ENCODE peak calls at places on chromosomes 5 and 9, in seven cellular contexts. A is tibial nerve, S is NB4, Z is GM12892, B is K562, N is HepG2, H is GM12891. L is an unnamed sample.

GRCh38 chr5:179297486-179298180 is 47.6 kb downstream of the ADAMTS2 start:
- DNase-seq in S (no peak), B (no peak), N (no peak), Z (no peak), H (no peak), A (no peak), L (no peak)

GRCh38 chr5:55226027-55226933 is 835 bp downstream of the MCIDAS start:
- DNase-seq in B (peak), N (peak), Z (no peak), A (no peak), H (peak), S (peak), L (peak)

GRCh38 chr9:89529243-89530030 is 31.5 kb upstream of the SEMA4D start:
- DNase-seq in B (no peak), H (no peak), Z (no peak), A (no peak), N (no peak), S (peak), L (no peak)

GRCh38 chr9:128191406-128192046 is at the start of gene CIZ1:
- DNase-seq in B (peak), S (peak), N (peak), H (peak), Z (peak), A (peak), L (peak)

GRCh38 chr9:35738186-35738585 is 5.7 kb downstream of the CREB3 start:
- DNase-seq in H (no peak), A (no peak), S (no peak), N (no peak), B (no peak), Z (no peak), L (no peak)

GRCh38 chr9:74519419-74519818 is 22.3 kb downstream of the RORB start:
- DNase-seq in A (no peak), B (no peak), S (no peak), Z (no peak), N (no peak), H (no peak), L (no peak)

GRCh38 chr5:127650649-127651048 is 1.8 kb downstream of the CTXN3 start:
- DNase-seq in H (no peak), N (no peak), B (no peak), Z (no peak), A (no peak), S (peak), L (no peak)

GRCh38 chr5:165029471-165029870 is 1524.1 kb downstream of the MAT2B start:
- DNase-seq in A (no peak), Z (no peak), B (no peak), S (peak), N (peak), H (no peak), L (no peak)

GRCh38 chr5:36694351-36694750 is 87.9 kb downstream of the SLC1A3 start:
- DNase-seq in B (no peak), N (no peak), A (no peak), Z (no peak), H (no peak), S (no peak), L (no peak)

GRCh38 chr5:80093796-80094195 is 58.6 kb downstream of the THBS4 start:
- DNase-seq in B (no peak), Z (no peak), N (peak), S (no peak), H (no peak), A (no peak), L (no peak)

GRCh38 chr9:99516657-99517049 is 294.6 kb downstream of the SEC61B start:
- DNase-seq in H (no peak), A (no peak), N (no peak), S (no peak), Z (no peak), B (no peak), L (no peak)

GRCh38 chr5:77972545-77973252 is 196.6 kb upstream of the TBCA start:
- DNase-seq in H (peak), Z (peak), A (no peak), B (no peak), N (no peak), S (no peak), L (no peak)

GRCh38 chr5:136802382-136802781 is 437.0 kb upstream of the TRPC7 start:
- DNase-seq in H (no peak), Z (no peak), A (no peak), S (peak), N (no peak), B (no peak), L (no peak)

GRCh38 chr5:113330533-113331200 is 104.1 kb downstream of the TSSK1B start:
- DNase-seq in A (no peak), Z (no peak), B (no peak), N (peak), H (peak), S (peak), L (peak)

GRCh38 chr9:82939451-82939850 is 123.5 kb downstream of the RASEF start:
- DNase-seq in S (no peak), Z (no peak), B (no peak), H (no peak), A (no peak), N (no peak), L (no peak)

GRCh38 chr5:55724276-55724675 is 12.2 kb upstream of the SLC38A9 start:
- DNase-seq in H (no peak), Z (no peak), A (no peak), N (no peak), S (no peak), B (no peak), L (no peak)

GRCh38 chr5:78486223-78486622 is 125.8 kb downstream of the SCAMP1 start:
- DNase-seq in S (no peak), H (no peak), A (no peak), N (no peak), B (no peak), Z (no peak), L (no peak)

GRCh38 chr9:37920471-37921167 is 16.7 kb upstream of the SLC25A51 start:
- DNase-seq in A (no peak), S (peak), H (peak), B (peak), Z (no peak), N (no peak), L (no peak)

GRCh38 chr5:88727705-88728313 is 155.2 kb downstream of the MEF2C start:
- DNase-seq in A (no peak), N (no peak), H (no peak), S (peak), B (peak), Z (no peak), L (no peak)

GRCh38 chr5:60652206-60652605 is 47.8 kb downstream of the DEPDC1B start:
- DNase-seq in B (peak), N (no peak), Z (no peak), H (no peak), S (peak), A (no peak), L (peak)

GRCh38 chr5:150263801-150264621 is 25.6 kb downstream of the CAMK2A start:
- DNase-seq in A (no peak), B (peak), N (no peak), S (peak), Z (no peak), H (no peak), L (peak)

GRCh38 chr5:73183491-73183891 is 10.5 kb downstream of the TMEM174 start:
- DNase-seq in A (no peak), Z (no peak), N (no peak), H (no peak), S (no peak), B (no peak), L (no peak)
- TF ChIP-seq POLR2A in A (no peak), Z (no peak), N (no peak), H (no peak), S (no peak), B (no peak), L (no peak)

DNA sequence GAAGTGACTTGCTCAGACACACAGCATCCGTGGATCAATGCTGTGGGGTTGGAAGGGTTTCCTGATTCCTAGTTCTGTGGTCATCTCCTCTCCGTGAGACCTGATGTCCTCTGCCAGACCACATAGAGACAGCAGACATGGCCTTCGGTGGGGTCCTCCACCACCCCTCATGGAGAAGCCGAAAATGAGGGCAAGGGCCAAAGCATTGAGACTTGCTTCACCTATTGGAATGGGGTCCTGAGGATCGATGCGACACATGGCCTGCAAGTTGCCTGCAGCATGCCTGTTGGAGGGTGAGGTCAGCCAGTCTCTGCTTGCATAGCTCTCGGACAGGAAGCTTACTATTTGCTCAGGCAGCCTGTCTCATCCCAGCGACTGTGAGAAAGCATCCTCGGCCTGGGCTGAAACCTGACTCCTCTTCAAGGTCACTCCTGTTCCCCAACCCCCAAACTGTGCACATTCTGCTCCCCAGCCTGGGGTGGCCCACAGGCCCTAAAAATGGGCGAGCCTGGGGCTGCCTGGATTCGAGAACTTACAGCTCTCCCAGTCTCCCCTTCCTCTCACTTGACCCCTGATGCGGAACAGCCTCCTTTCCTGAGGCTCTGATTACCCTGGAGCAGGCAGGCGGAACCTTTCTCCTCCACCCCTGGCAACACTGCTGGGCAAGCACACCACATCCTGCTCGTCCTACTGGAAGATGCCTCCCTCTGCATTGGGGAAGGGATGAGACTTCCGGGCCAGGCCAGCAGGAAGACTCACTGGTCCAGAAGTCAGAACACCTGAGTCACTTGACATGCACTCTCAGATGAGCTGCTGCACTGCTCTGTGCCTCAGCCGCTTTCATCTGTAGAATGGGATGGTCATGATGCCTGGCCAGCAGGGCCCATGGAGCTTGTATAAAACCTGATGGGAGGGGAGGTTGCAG is 186.9 kb downstream of the RGS3 start:
- DNase-seq in S (no peak), A (no peak), H (no peak), B (no peak), Z (no peak), N (peak), L (peak)
- TF ChIP-seq POLR2A in S (no peak), A (no peak), H (no peak), B (no peak), Z (no peak), N (no peak), L (no peak)

GRCh38 chr5:180844858-180845257 is 16.2 kb downstream of the ZFP62 start:
- DNase-seq in Z (no peak), A (no peak), H (no peak), S (no peak), B (no peak), N (no peak), L (no peak)

GRCh38 chr5:180839227-180839626 is 21.8 kb downstream of the ZFP62 start:
- DNase-seq in S (no peak), H (no peak), A (no peak), B (no peak), Z (no peak), N (no peak), L (no peak)

GRCh38 chr5:180844432-180844831 is 16.6 kb downstream of the ZFP62 start:
- DNase-seq in A (no peak), S (no peak), N (no peak), H (no peak), Z (no peak), B (no peak), L (no peak)

DNA sequence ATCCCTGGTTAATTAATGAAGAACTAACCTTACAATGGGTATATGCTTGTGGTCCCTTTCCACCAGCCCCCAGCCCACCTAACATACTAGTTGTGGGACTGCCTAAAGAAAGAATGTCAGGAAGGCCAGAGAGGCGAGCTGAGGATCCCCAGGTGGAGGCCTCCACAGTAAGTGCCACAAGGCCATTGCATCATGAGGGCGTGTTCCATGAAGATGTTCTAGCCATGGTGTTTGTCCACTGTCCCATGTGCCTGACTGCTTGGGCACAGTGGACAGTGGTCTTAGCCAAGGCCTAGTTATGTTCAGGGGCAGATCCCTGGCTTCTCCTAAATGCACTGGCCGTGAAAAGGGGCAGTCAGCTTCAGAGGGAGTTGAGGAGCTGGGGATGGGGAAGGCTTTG is 21.1 kb downstream of the ZFP62 start:
- DNase-seq in H (no peak), S (no peak), Z (no peak), A (no peak), N (no peak), B (no peak), L (no peak)
- TF ChIP-seq POLR2A in H (no peak), S (no peak), Z (no peak), A (no peak), N (no peak), B (no peak), L (no peak)

GRCh38 chr5:56814963-56815656 is at the start of gene MAP3K1:
- DNase-seq in Z (peak), S (peak), N (peak), B (peak), H (peak), A (peak), L (peak)

GRCh38 chr5:56813302-56813701 is 2.0 kb upstream of the MAP3K1 start:
- DNase-seq in N (no peak), S (no peak), B (no peak), Z (no peak), A (no peak), H (no peak), L (no peak)

GRCh38 chr5:56816546-56817081 is 1.3 kb downstream of the MAP3K1 start:
- DNase-seq in B (peak), A (no peak), N (peak), Z (peak), S (peak), H (peak), L (peak)

GRCh38 chr5:56815657-56816545 is 552 bp downstream of the MAP3K1 start:
- DNase-seq in B (peak), H (peak), N (no peak), Z (peak), S (peak), A (no peak), L (peak)

DNA sequence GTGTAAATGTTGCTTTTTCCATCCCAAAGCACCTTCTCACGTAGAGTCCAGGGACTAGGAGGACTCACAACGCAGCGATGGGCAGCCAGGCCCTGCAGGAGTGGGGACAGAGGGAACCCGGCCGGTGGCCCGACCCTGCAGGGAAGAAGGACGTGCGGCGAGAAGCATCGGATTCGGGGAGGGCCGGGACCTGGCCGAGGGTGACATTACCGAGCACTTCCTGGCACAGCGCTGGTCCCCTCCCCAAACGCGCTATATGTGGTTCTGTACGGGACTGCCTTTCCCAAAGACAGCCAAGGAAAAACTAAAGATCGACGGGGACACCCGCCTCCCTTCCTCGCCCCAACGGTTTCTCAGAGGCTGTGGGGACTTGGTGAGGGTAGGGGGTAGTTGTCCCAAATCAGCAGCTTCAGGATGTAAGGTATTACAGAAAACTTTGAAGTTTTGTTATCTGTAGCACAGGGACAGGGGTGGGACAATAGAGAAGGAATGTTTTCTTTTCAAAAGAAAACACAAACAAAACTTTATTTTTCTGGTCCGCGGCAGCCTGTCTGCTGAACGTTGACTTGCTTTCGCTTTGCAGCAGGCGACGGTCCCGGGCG is 887 bp upstream of the MAP3K1 start:
- DNase-seq in A (no peak), S (peak), B (no peak), H (no peak), Z (no peak), N (peak), L (no peak)
- TF ChIP-seq POLR2A in A (no peak), S (no peak), B (no peak), H (no peak), Z (no peak), N (peak), L (no peak)

GRCh38 chr9:121268598-121269029 is 652 bp downstream of the GSN start:
- DNase-seq in Z (no peak), H (no peak), A (no peak), B (no peak), S (peak), N (no peak), L (no peak)

GRCh38 chr9:121266356-121266755 is 1.6 kb upstream of the GSN start:
- DNase-seq in H (no peak), S (no peak), B (no peak), N (no peak), A (no peak), Z (no peak), L (no peak)

GRCh38 chr9:121266906-121267650 is 884 bp upstream of the GSN start:
- DNase-seq in Z (no peak), A (no peak), N (no peak), B (no peak), S (no peak), H (no peak), L (no peak)

GRCh38 chr9:121269030-121269887 is 1.3 kb downstream of the GSN start:
- DNase-seq in Z (no peak), A (no peak), N (no peak), B (no peak), H (no peak), S (peak), L (no peak)

DNA sequence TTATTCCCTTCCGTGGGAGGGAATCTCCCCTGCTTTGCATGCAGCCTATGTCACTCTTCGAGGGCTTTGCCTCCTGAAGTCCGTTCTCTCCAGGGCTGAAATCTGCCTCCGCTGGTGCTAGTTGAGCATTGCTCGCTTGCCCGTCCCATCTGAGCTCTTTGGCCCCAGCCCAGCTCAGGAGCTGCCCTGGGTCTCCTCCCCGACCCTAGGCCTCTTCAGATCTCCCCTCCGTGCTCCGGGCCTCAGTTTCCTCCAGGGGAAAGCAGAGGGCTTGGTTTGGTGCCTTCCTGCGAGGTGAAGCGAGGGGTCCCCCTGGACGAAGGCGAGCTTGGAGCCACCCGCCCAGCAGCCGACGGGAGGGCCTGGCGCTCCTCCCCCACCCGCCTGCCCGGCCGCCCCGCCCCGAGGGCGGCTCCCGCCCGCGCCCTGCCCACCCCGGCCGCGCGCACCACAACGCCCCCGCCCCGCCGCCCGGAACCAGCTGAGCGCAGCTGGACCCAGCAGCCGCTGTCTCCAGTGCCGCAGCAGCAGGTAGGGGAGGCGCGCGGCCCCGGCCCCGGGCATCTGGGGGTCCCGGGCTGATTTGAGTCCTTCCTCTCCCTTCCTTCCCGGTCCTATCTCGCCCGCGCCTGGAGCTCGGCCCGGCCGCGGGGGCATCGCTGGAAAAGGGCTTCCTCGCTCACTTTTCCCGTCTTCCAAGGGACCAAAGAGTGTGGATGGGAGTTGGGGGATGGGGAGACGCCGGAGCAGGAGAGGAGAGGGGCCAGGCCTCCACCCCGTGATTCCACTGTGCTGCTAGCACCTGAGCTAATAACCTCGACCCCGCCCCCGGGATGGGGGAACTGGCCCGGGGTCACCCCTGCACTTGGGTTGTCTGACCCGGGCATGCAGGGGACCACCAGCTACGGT is at the start of gene GSN:
- DNase-seq in Z (peak), A (peak), N (peak), B (peak), S (peak), H (peak), L (peak)
- TF ChIP-seq POLR2A in Z (no peak), A (peak), N (no peak), B (peak), S (peak), H (no peak), L (peak)

GRCh38 chr5:171764265-171764664 is 21.4 kb upstream of the SMIM23 start:
- DNase-seq in H (no peak), N (no peak), Z (no peak), S (no peak), B (no peak), A (no peak), L (no peak)
- TF ChIP-seq POLR2A in H (no peak), N (no peak), Z (no peak), S (no peak), B (no peak), A (no peak), L (no peak)

GRCh38 chr9:113597390-113598241 is 134.1 kb downstream of the RGS3 start:
- DNase-seq in N (no peak), S (no peak), B (no peak), A (no peak), Z (no peak), H (no peak), L (no peak)
- TF ChIP-seq POLR2A in N (no peak), S (no peak), B (no peak), A (no peak), Z (no peak), H (no peak), L (no peak)